ENCODE peak calls at places on chromosome 16, in five cellular contexts. C is IMR-90, L is H9, S is neuronal stem cell, R is H1. A is an unnamed sample.

GRCh38 chr16:88913001-88913612 is 46.6 kb upstream of the PABPN1L start:
- DNase-seq in C (no peak), L (no peak), R (no peak), S (no peak), A (no peak)

GRCh38 chr16:11560701-11561439 is 25.8 kb downstream of the LITAF start:
- DNase-seq in L (no peak), C (no peak), S (no peak), R (no peak), A (peak; percentile 41)

GRCh38 chr16:12390644-12391043 is 413.0 kb downstream of the CPPED1 start:
- DNase-seq in C (peak; percentile 64), L (no peak), R (no peak), S (no peak), A (no peak)

GRCh38 chr16:21338537-21339268 is 60.6 kb upstream of the CRYM start:
- DNase-seq in R (no peak), S (no peak), L (no peak), C (no peak), A (no peak)

GRCh38 chr16:88744839-88745521 is 38.7 kb downstream of the CTU2 start:
- DNase-seq in L (peak; percentile 42), C (no peak), S (no peak), R (no peak), A (peak; percentile 16)

GRCh38 chr16:74607967-74608356 is 1.0 kb upstream of the GLG1 start:
- DNase-seq in L (peak; percentile 63), C (peak; percentile 40), R (no peak), S (no peak), A (peak; percentile 75)

GRCh38 chr16:71564377-71564967 is 12.4 kb downstream of the TAT start:
- DNase-seq in S (no peak), C (no peak), R (peak; percentile 98), L (no peak), A (no peak)

GRCh38 chr16:79768594-79768993 is 168.1 kb upstream of the MAF start:
- DNase-seq in C (no peak), S (no peak), L (no peak), R (no peak), A (no peak)

GRCh38 chr16:11198817-11199216 is 57.2 kb downstream of the SOCS1 start:
- DNase-seq in S (no peak), R (no peak), C (no peak), L (no peak), A (no peak)

GRCh38 chr16:14559809-14560227 is 70.2 kb downstream of the PARN start:
- DNase-seq in R (no peak), S (no peak), L (no peak), C (no peak), A (no peak)

GRCh38 chr16:10039220-10040096 is 142.8 kb downstream of the GRIN2A start:
- DNase-seq in C (no peak), L (peak; percentile 74), R (no peak), S (peak; percentile 67), A (peak; percentile 82)

GRCh38 chr16:617855-618254 is 12.9 kb upstream of the WFIKKN1 start:
- DNase-seq in L (no peak), S (no peak), R (no peak), C (no peak), A (no peak)

GRCh38 chr16:89102035-89102776 is 8.6 kb downstream of the ACSF3 start:
- DNase-seq in L (peak; percentile 49), C (no peak), R (no peak), S (no peak), A (no peak)

GRCh38 chr16:50692999-50693781 is at the start of gene NOD2:
- DNase-seq in C (no peak), R (no peak), L (peak; percentile 53), S (peak; percentile 11), A (peak; percentile 18)

GRCh38 chr16:22356930-22357634 is 17.3 kb downstream of the CDR2 start:
- DNase-seq in R (no peak), C (no peak), S (no peak), L (no peak), A (no peak)

GRCh38 chr16:10964891-10965326 is 20.5 kb downstream of the CLEC16A start:
- DNase-seq in L (no peak), R (no peak), S (no peak), C (no peak), A (no peak)

GRCh38 chr16:56281256-56281805 is 90.0 kb downstream of the GNAO1 start:
- DNase-seq in R (peak; percentile 91), C (no peak), L (peak; percentile 95), S (peak; percentile 89), A (peak; percentile 98)

GRCh38 chr16:87470332-87470731 is 22.5 kb downstream of the ZCCHC14 start:
- DNase-seq in R (no peak), S (no peak), C (peak; percentile 17), L (no peak), A (no peak)

GRCh38 chr16:67302882-67303434 is 23.6 kb downstream of the KCTD19 start:
- DNase-seq in R (no peak), L (no peak), S (no peak), C (no peak), A (peak; percentile 8)

GRCh38 chr16:89623511-89624232 is 10.2 kb downstream of the DPEP1 start:
- DNase-seq in C (no peak), R (no peak), L (no peak), S (no peak), A (no peak)

GRCh38 chr16:48596326-48596725 is 13.7 kb downstream of the N4BP1 start:
- DNase-seq in S (no peak), L (no peak), R (no peak), C (no peak), A (no peak)

GRCh38 chr16:12016166-12016947 is 39.8 kb downstream of the SNX29 start:
- DNase-seq in C (peak; percentile 51), S (no peak), R (no peak), L (no peak), A (no peak)

GRCh38 chr16:57143125-57143965 is 42.5 kb downstream of the PSME3IP1 start:
- DNase-seq in C (no peak), S (no peak), R (no peak), L (no peak), A (no peak)

GRCh38 chr16:54482892-54483574 is 196.4 kb upstream of the IRX3 start:
- DNase-seq in L (no peak), R (no peak), C (no peak), S (no peak), A (peak; percentile 48)

GRCh38 chr16:48378836-48379235 is 6.4 kb downstream of the SIAH1 start:
- DNase-seq in L (no peak), S (no peak), R (no peak), C (no peak), A (no peak)

GRCh38 chr16:73605309-73605708 is 557.4 kb upstream of the ZFHX3 start:
- DNase-seq in R (peak; percentile 19), C (no peak), S (peak; percentile 20), L (no peak), A (peak; percentile 89)

GRCh38 chr16:27795992-27796614 is 246.2 kb downstream of the KATNIP start:
- DNase-seq in R (peak; percentile 21), C (peak; percentile 31), L (peak; percentile 74), S (peak; percentile 66), A (peak; percentile 62)

GRCh38 chr16:70808371-70808770 is 7.4 kb upstream of the VAC14 start:
- DNase-seq in C (no peak), S (no peak), L (peak; percentile 18), R (no peak), A (no peak)

GRCh38 chr16:75376475-75376907 is 56.8 kb downstream of the CFDP1 start:
- DNase-seq in R (no peak), S (no peak), L (peak; percentile 29), C (no peak), A (peak; percentile 88)

GRCh38 chr16:11796227-11797165 is 562 bp downstream of the ZC3H7A start:
- DNase-seq in C (peak; percentile 44), L (peak; percentile 61), S (no peak), R (no peak), A (peak; percentile 54)

GRCh38 chr16:68257251-68257905 is 6.9 kb upstream of the SLC7A6 start:
- DNase-seq in R (no peak), C (peak; percentile 20), S (no peak), L (no peak), A (no peak)

DNA sequence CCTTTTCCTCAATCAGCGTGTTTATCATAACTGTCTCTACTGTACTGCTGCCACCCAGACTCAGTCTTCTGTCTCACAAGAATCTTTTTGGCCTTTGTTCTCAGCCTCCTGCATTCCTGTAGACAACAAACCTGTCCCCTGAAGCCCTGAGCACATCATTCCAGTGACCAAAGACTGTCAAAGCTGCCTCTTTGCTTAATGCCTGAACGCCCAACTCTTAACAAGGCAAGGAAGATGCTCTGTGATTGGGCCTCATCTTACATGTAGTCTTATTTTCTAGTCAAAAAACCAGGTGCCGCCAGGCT is 29.3 kb upstream of the AQP8 start:
- DNase-seq in L (no peak), C (no peak), S (no peak), R (no peak), A (no peak)
- H3K4ac ChIP-seq in L (no peak overlapping the region), C (no peak overlapping the region), S (no peak overlapping the region), R (no peak overlapping the region), A (no peak overlapping the region)

GRCh38 chr16:81632392-81633146 is 146.5 kb upstream of the PLCG2 start:
- DNase-seq in S (no peak), C (peak; percentile 94), R (no peak), L (no peak), A (no peak)
- H3K4me1 ChIP-seq in S (peaks cover 32% of the 10 kb centered on the region), C (peaks cover 23% of the 10 kb centered on the region), R (peaks cover 43% of the 10 kb centered on the region), L (peaks cover 4% of the 10 kb centered on the region), A (peaks cover 13% of the 10 kb centered on the region)

DNA sequence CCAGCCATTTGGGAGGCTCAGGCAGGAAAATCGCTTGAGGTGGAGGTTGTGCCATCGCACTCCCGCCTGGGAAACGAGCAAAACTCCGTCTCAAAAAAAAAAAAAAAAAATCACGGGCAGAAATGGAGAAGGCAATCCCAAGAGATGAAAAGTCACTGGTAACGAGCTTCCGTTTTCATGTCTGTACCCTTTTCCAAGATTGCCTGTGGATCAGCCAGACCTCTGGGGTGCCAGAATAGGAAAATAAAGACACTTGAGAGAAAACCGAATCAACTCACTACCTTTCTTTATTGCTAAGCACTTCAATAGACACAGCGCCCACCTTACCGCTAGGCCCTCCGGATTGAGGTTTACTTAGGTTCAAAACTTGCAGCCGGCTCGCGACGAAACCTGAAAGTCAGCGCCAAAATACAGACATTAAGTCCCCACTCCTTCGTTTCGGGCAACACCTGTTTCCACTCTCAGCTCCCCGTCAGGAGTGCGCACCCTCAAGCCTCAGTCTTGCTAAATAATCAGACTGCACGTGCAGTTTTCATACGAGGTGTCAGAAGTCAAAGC is 970 bp upstream of the TRAF7 start:
- DNase-seq in S (no peak), C (no peak), L (no peak), R (no peak), A (no peak)
- H3K4ac ChIP-seq in S (no peak overlapping the region), C (peak overlapping the region; percentile 90), L (no peak overlapping the region), R (peak overlapping the region; percentile 28), A (peak overlapping the region; percentile 46)

GRCh38 chr16:85910854-85911247 is 11.9 kb downstream of the IRF8 start:
- DNase-seq in L (no peak), C (no peak), S (no peak), R (no peak), A (no peak)

GRCh38 chr16:85910073-85910853 is 11.3 kb downstream of the IRF8 start:
- DNase-seq in L (no peak), C (no peak), R (no peak), S (no peak), A (no peak)

GRCh38 chr16:85913141-85913601 is 14.2 kb downstream of the IRF8 start:
- DNase-seq in R (no peak), C (no peak), L (no peak), S (no peak), A (no peak)

GRCh38 chr16:85912271-85912974 is 13.5 kb downstream of the IRF8 start:
- DNase-seq in R (no peak), L (no peak), C (peak; percentile 36), S (no peak), A (no peak)

GRCh38 chr16:85911531-85911930 is 12.6 kb downstream of the IRF8 start:
- DNase-seq in R (no peak), L (no peak), C (no peak), S (no peak), A (no peak)
- H3K4me1 ChIP-seq in R (peaks cover 2% of the 10 kb centered on the region), L (peaks cover 3% of the 10 kb centered on the region), C (peaks cover 4% of the 10 kb centered on the region), S (peaks cover 23% of the 10 kb centered on the region), A (no peaks in the 10 kb centered on the region)

GRCh38 chr16:85196976-85197375 is 84.7 kb upstream of the CIBAR2 start:
- DNase-seq in C (no peak), S (no peak), L (no peak), R (no peak), A (no peak)
- H3K4ac ChIP-seq in C (peak overlapping the region; percentile 87), S (no peak overlapping the region), L (no peak overlapping the region), R (no peak overlapping the region), A (no peak overlapping the region)

A was measured in mesendoderm.